ENCODE peak calls at places on chromosomes 1 and 21, in six cellular contexts. One of them, this sample, is unnamed.

GRCh38 chr1:63984891-63985290 is 211.1 kb downstream of the ROR1 start:
- DNase-seq in stimulated activated CD8-positive, alpha-beta memory T cell treated with anti-CD3 and anti-CD28 coated beads, Interleukin-4, amount 100 ng/mL, for 4 hours: no peak
- DNase-seq in C1 segment of cervical spinal cord: no peak
- DNase-seq in H4: no peak
- DNase-seq in NCI-H2107: no peak
- DNase-seq in Peyer's patch: no peak
- DNase-seq in this sample: no peak

GRCh38 chr1:227305894-227306626 is 12.2 kb downstream of the CDC42BPA start:
- DNase-seq in stimulated activated CD8-positive, alpha-beta memory T cell treated with anti-CD3 and anti-CD28 coated beads, Interleukin-4, amount 100 ng/mL, for 4 hours: no peak
- DNase-seq in C1 segment of cervical spinal cord: no peak
- DNase-seq in H4: no peak
- DNase-seq in NCI-H2107: no peak
- DNase-seq in Peyer's patch: no peak
- DNase-seq in this sample: no peak

GRCh38 chr1:27099154-27099903 is 55.6 kb downstream of the SLC9A1 start:
- DNase-seq in stimulated activated CD8-positive, alpha-beta memory T cell treated with anti-CD3 and anti-CD28 coated beads, Interleukin-4, amount 100 ng/mL, for 4 hours: no peak
- DNase-seq in C1 segment of cervical spinal cord: no peak
- DNase-seq in H4: peak
- DNase-seq in NCI-H2107: peak
- DNase-seq in Peyer's patch: no peak
- DNase-seq in this sample: peak

GRCh38 chr1:94101613-94101940 is 19.4 kb downstream of the ABCA4 start:
- DNase-seq in stimulated activated CD8-positive, alpha-beta memory T cell treated with anti-CD3 and anti-CD28 coated beads, Interleukin-4, amount 100 ng/mL, for 4 hours: no peak
- DNase-seq in C1 segment of cervical spinal cord: no peak
- DNase-seq in H4: no peak
- DNase-seq in NCI-H2107: no peak
- DNase-seq in Peyer's patch: no peak
- DNase-seq in this sample: no peak

GRCh38 chr1:205493241-205494085 is 11.0 kb upstream of the CDK18 start:
- DNase-seq in stimulated activated CD8-positive, alpha-beta memory T cell treated with anti-CD3 and anti-CD28 coated beads, Interleukin-4, amount 100 ng/mL, for 4 hours: no peak
- DNase-seq in C1 segment of cervical spinal cord: no peak
- DNase-seq in H4: peak
- DNase-seq in NCI-H2107: no peak
- DNase-seq in Peyer's patch: no peak
- DNase-seq in this sample: peak

GRCh38 chr1:231603598-231604275 is 22.9 kb upstream of the DISC1 start:
- DNase-seq in stimulated activated CD8-positive, alpha-beta memory T cell treated with anti-CD3 and anti-CD28 coated beads, Interleukin-4, amount 100 ng/mL, for 4 hours: no peak
- DNase-seq in C1 segment of cervical spinal cord: no peak
- DNase-seq in H4: peak
- DNase-seq in NCI-H2107: peak
- DNase-seq in Peyer's patch: peak
- DNase-seq in this sample: no peak

GRCh38 chr1:42937141-42937696 is 21.4 kb downstream of the SLC2A1 start:
- DNase-seq in stimulated activated CD8-positive, alpha-beta memory T cell treated with anti-CD3 and anti-CD28 coated beads, Interleukin-4, amount 100 ng/mL, for 4 hours: no peak
- DNase-seq in C1 segment of cervical spinal cord: no peak
- DNase-seq in H4: peak
- DNase-seq in NCI-H2107: no peak
- DNase-seq in Peyer's patch: no peak
- DNase-seq in this sample: peak

GRCh38 chr1:41245659-41246058 is 3.6 kb upstream of the SCMH1 start:
- DNase-seq in stimulated activated CD8-positive, alpha-beta memory T cell treated with anti-CD3 and anti-CD28 coated beads, Interleukin-4, amount 100 ng/mL, for 4 hours: no peak
- DNase-seq in C1 segment of cervical spinal cord: no peak
- DNase-seq in H4: peak
- DNase-seq in NCI-H2107: no peak
- DNase-seq in Peyer's patch: no peak
- DNase-seq in this sample: no peak

GRCh38 chr21:33053986-33054385 is 16.0 kb upstream of the OLIG1 start:
- DNase-seq in stimulated activated CD8-positive, alpha-beta memory T cell treated with anti-CD3 and anti-CD28 coated beads, Interleukin-4, amount 100 ng/mL, for 4 hours: no peak
- DNase-seq in C1 segment of cervical spinal cord: no peak
- DNase-seq in H4: no peak
- DNase-seq in NCI-H2107: no peak
- DNase-seq in Peyer's patch: no peak
- DNase-seq in this sample: no peak

GRCh38 chr21:25307489-25307888 is 299.8 kb downstream of the MRPL39 start:
- DNase-seq in stimulated activated CD8-positive, alpha-beta memory T cell treated with anti-CD3 and anti-CD28 coated beads, Interleukin-4, amount 100 ng/mL, for 4 hours: no peak
- DNase-seq in C1 segment of cervical spinal cord: no peak
- DNase-seq in H4: no peak
- DNase-seq in NCI-H2107: no peak
- DNase-seq in Peyer's patch: no peak
- DNase-seq in this sample: no peak

GRCh38 chr1:200279810-200280411 is 129.9 kb downstream of the ZNF281 start:
- DNase-seq in stimulated activated CD8-positive, alpha-beta memory T cell treated with anti-CD3 and anti-CD28 coated beads, Interleukin-4, amount 100 ng/mL, for 4 hours: no peak
- DNase-seq in C1 segment of cervical spinal cord: no peak
- DNase-seq in H4: peak
- DNase-seq in NCI-H2107: peak
- DNase-seq in Peyer's patch: peak
- DNase-seq in this sample: no peak

GRCh38 chr1:153465728-153466625 is 5.5 kb upstream of the S100A7 start:
- DNase-seq in stimulated activated CD8-positive, alpha-beta memory T cell treated with anti-CD3 and anti-CD28 coated beads, Interleukin-4, amount 100 ng/mL, for 4 hours: peak
- DNase-seq in C1 segment of cervical spinal cord: no peak
- DNase-seq in H4: peak
- DNase-seq in NCI-H2107: no peak
- DNase-seq in Peyer's patch: peak
- DNase-seq in this sample: peak

GRCh38 chr1:121483961-121484424 is 299.2 kb downstream of the SRGAP2C start:
- DNase-seq in stimulated activated CD8-positive, alpha-beta memory T cell treated with anti-CD3 and anti-CD28 coated beads, Interleukin-4, amount 100 ng/mL, for 4 hours: no peak
- DNase-seq in C1 segment of cervical spinal cord: no peak
- DNase-seq in H4: peak
- DNase-seq in NCI-H2107: no peak
- DNase-seq in Peyer's patch: no peak
- DNase-seq in this sample: no peak

GRCh38 chr1:248681651-248682050 is 20.9 kb downstream of the OR14I1 start:
- DNase-seq in stimulated activated CD8-positive, alpha-beta memory T cell treated with anti-CD3 and anti-CD28 coated beads, Interleukin-4, amount 100 ng/mL, for 4 hours: no peak
- DNase-seq in C1 segment of cervical spinal cord: no peak
- DNase-seq in H4: no peak
- DNase-seq in NCI-H2107: no peak
- DNase-seq in Peyer's patch: no peak
- DNase-seq in this sample: no peak

GRCh38 chr1:234505774-234506114 is 26.8 kb upstream of the TARBP1 start:
- DNase-seq in stimulated activated CD8-positive, alpha-beta memory T cell treated with anti-CD3 and anti-CD28 coated beads, Interleukin-4, amount 100 ng/mL, for 4 hours: no peak
- DNase-seq in C1 segment of cervical spinal cord: no peak
- DNase-seq in H4: peak
- DNase-seq in NCI-H2107: no peak
- DNase-seq in Peyer's patch: no peak
- DNase-seq in this sample: no peak

GRCh38 chr1:179817789-179818188 is 59.8 kb downstream of the TOR1AIP2 start:
- DNase-seq in stimulated activated CD8-positive, alpha-beta memory T cell treated with anti-CD3 and anti-CD28 coated beads, Interleukin-4, amount 100 ng/mL, for 4 hours: no peak
- DNase-seq in C1 segment of cervical spinal cord: no peak
- DNase-seq in H4: no peak
- DNase-seq in NCI-H2107: no peak
- DNase-seq in Peyer's patch: no peak
- DNase-seq in this sample: no peak

GRCh38 chr1:227948493-227949260 is 945 bp upstream of the WNT9A start:
- DNase-seq in stimulated activated CD8-positive, alpha-beta memory T cell treated with anti-CD3 and anti-CD28 coated beads, Interleukin-4, amount 100 ng/mL, for 4 hours: no peak
- DNase-seq in C1 segment of cervical spinal cord: no peak
- DNase-seq in H4: no peak
- DNase-seq in NCI-H2107: no peak
- DNase-seq in Peyer's patch: no peak
- DNase-seq in this sample: no peak

GRCh38 chr1:243946946-243947345 is 96.9 kb upstream of the AKT3 start:
- DNase-seq in stimulated activated CD8-positive, alpha-beta memory T cell treated with anti-CD3 and anti-CD28 coated beads, Interleukin-4, amount 100 ng/mL, for 4 hours: peak
- DNase-seq in C1 segment of cervical spinal cord: no peak
- DNase-seq in H4: peak
- DNase-seq in NCI-H2107: no peak
- DNase-seq in Peyer's patch: no peak
- DNase-seq in this sample: no peak

GRCh38 chr1:109770331-109771095 is 6.8 kb upstream of the EPS8L3 start:
- DNase-seq in stimulated activated CD8-positive, alpha-beta memory T cell treated with anti-CD3 and anti-CD28 coated beads, Interleukin-4, amount 100 ng/mL, for 4 hours: no peak
- DNase-seq in C1 segment of cervical spinal cord: no peak
- DNase-seq in H4: no peak
- DNase-seq in NCI-H2107: no peak
- DNase-seq in Peyer's patch: no peak
- DNase-seq in this sample: peak

GRCh38 chr1:90613371-90613770 is 103.7 kb downstream of the BARHL2 start:
- DNase-seq in stimulated activated CD8-positive, alpha-beta memory T cell treated with anti-CD3 and anti-CD28 coated beads, Interleukin-4, amount 100 ng/mL, for 4 hours: no peak
- DNase-seq in C1 segment of cervical spinal cord: no peak
- DNase-seq in H4: no peak
- DNase-seq in NCI-H2107: no peak
- DNase-seq in Peyer's patch: no peak
- DNase-seq in this sample: no peak

GRCh38 chr1:208177656-208178055 is 66.5 kb downstream of the PLXNA2 start:
- DNase-seq in stimulated activated CD8-positive, alpha-beta memory T cell treated with anti-CD3 and anti-CD28 coated beads, Interleukin-4, amount 100 ng/mL, for 4 hours: no peak
- DNase-seq in C1 segment of cervical spinal cord: no peak
- DNase-seq in H4: no peak
- DNase-seq in NCI-H2107: no peak
- DNase-seq in Peyer's patch: no peak
- DNase-seq in this sample: no peak

GRCh38 chr1:56070601-56071000 is 508.8 kb downstream of the PLPP3 start:
- DNase-seq in stimulated activated CD8-positive, alpha-beta memory T cell treated with anti-CD3 and anti-CD28 coated beads, Interleukin-4, amount 100 ng/mL, for 4 hours: no peak
- DNase-seq in C1 segment of cervical spinal cord: no peak
- DNase-seq in H4: no peak
- DNase-seq in NCI-H2107: no peak
- DNase-seq in Peyer's patch: no peak
- DNase-seq in this sample: no peak

GRCh38 chr1:215891673-215892072 is 324.6 kb downstream of the KCTD3 start:
- DNase-seq in stimulated activated CD8-positive, alpha-beta memory T cell treated with anti-CD3 and anti-CD28 coated beads, Interleukin-4, amount 100 ng/mL, for 4 hours: no peak
- DNase-seq in C1 segment of cervical spinal cord: no peak
- DNase-seq in H4: no peak
- DNase-seq in NCI-H2107: peak
- DNase-seq in Peyer's patch: no peak
- DNase-seq in this sample: no peak

GRCh38 chr1:182173791-182174190 is 112.3 kb upstream of the ZNF648 start:
- DNase-seq in stimulated activated CD8-positive, alpha-beta memory T cell treated with anti-CD3 and anti-CD28 coated beads, Interleukin-4, amount 100 ng/mL, for 4 hours: no peak
- DNase-seq in C1 segment of cervical spinal cord: no peak
- DNase-seq in H4: no peak
- DNase-seq in NCI-H2107: no peak
- DNase-seq in Peyer's patch: no peak
- DNase-seq in this sample: no peak

GRCh38 chr1:232732344-232732910 is 72.8 kb upstream of the MAP10 start:
- DNase-seq in stimulated activated CD8-positive, alpha-beta memory T cell treated with anti-CD3 and anti-CD28 coated beads, Interleukin-4, amount 100 ng/mL, for 4 hours: no peak
- DNase-seq in C1 segment of cervical spinal cord: no peak
- DNase-seq in H4: no peak
- DNase-seq in NCI-H2107: no peak
- DNase-seq in Peyer's patch: no peak
- DNase-seq in this sample: no peak

GRCh38 chr1:37561794-37562132 is 5.0 kb downstream of the DNALI1 start:
- DNase-seq in stimulated activated CD8-positive, alpha-beta memory T cell treated with anti-CD3 and anti-CD28 coated beads, Interleukin-4, amount 100 ng/mL, for 4 hours: no peak
- DNase-seq in C1 segment of cervical spinal cord: no peak
- DNase-seq in H4: peak
- DNase-seq in NCI-H2107: no peak
- DNase-seq in Peyer's patch: no peak
- DNase-seq in this sample: no peak

GRCh38 chr1:31784356-31785019 is 20.3 kb upstream of the ADGRB2 start:
- DNase-seq in stimulated activated CD8-positive, alpha-beta memory T cell treated with anti-CD3 and anti-CD28 coated beads, Interleukin-4, amount 100 ng/mL, for 4 hours: no peak
- DNase-seq in C1 segment of cervical spinal cord: no peak
- DNase-seq in H4: no peak
- DNase-seq in NCI-H2107: no peak
- DNase-seq in Peyer's patch: no peak
- DNase-seq in this sample: peak

GRCh38 chr1:5509664-5510452 is 482.4 kb downstream of the NPHP4 start:
- DNase-seq in stimulated activated CD8-positive, alpha-beta memory T cell treated with anti-CD3 and anti-CD28 coated beads, Interleukin-4, amount 100 ng/mL, for 4 hours: peak
- DNase-seq in C1 segment of cervical spinal cord: no peak
- DNase-seq in H4: peak
- DNase-seq in NCI-H2107: no peak
- DNase-seq in Peyer's patch: peak
- DNase-seq in this sample: no peak

GRCh38 chr1:169129109-169129789 is 22.8 kb downstream of the ATP1B1 start:
- DNase-seq in stimulated activated CD8-positive, alpha-beta memory T cell treated with anti-CD3 and anti-CD28 coated beads, Interleukin-4, amount 100 ng/mL, for 4 hours: no peak
- DNase-seq in C1 segment of cervical spinal cord: no peak
- DNase-seq in H4: no peak
- DNase-seq in NCI-H2107: no peak
- DNase-seq in Peyer's patch: no peak
- DNase-seq in this sample: no peak

GRCh38 chr1:26358411-26359384 is 4.8 kb upstream of the CRYBG2 start:
- DNase-seq in stimulated activated CD8-positive, alpha-beta memory T cell treated with anti-CD3 and anti-CD28 coated beads, Interleukin-4, amount 100 ng/mL, for 4 hours: peak
- DNase-seq in C1 segment of cervical spinal cord: no peak
- DNase-seq in H4: no peak
- DNase-seq in NCI-H2107: no peak
- DNase-seq in Peyer's patch: no peak
- DNase-seq in this sample: no peak

GRCh38 chr1:22111620-22112019 is 31.3 kb downstream of the WNT4 start:
- DNase-seq in stimulated activated CD8-positive, alpha-beta memory T cell treated with anti-CD3 and anti-CD28 coated beads, Interleukin-4, amount 100 ng/mL, for 4 hours: no peak
- DNase-seq in C1 segment of cervical spinal cord: no peak
- DNase-seq in H4: no peak
- DNase-seq in NCI-H2107: no peak
- DNase-seq in Peyer's patch: no peak
- DNase-seq in this sample: no peak

GRCh38 chr1:199447906-199448305 is 579.6 kb upstream of the NR5A2 start:
- DNase-seq in stimulated activated CD8-positive, alpha-beta memory T cell treated with anti-CD3 and anti-CD28 coated beads, Interleukin-4, amount 100 ng/mL, for 4 hours: no peak
- DNase-seq in C1 segment of cervical spinal cord: no peak
- DNase-seq in H4: peak
- DNase-seq in NCI-H2107: no peak
- DNase-seq in Peyer's patch: no peak
- DNase-seq in this sample: no peak